ENCODE peak calls at places on chromosomes 7 and 10, in seven cellular contexts. M, F, B, A, D, O and H are unnamed samples.

GRCh38 chr10:92175164-92175563 is 115.7 kb downstream of the CPEB3 start:
- DNase-seq in M (no peak), F (no peak), B (no peak), A (no peak), D (no peak), O (no peak), H (no peak)

GRCh38 chr7:109864263-109864662 is 1226.7 kb upstream of the LRRN3 start:
- DNase-seq in M (no peak), F (no peak), B (no peak), A (no peak), D (no peak), O (no peak), H (no peak)

GRCh38 chr7:106485031-106485551 is 175.9 kb downstream of the CCDC71L start:
- DNase-seq in M (peak), F (peak), B (peak), A (peak), D (no peak), O (no peak), H (peak)

GRCh38 chr10:96972264-96972663 is 140.2 kb downstream of the LCOR start:
- DNase-seq in M (no peak), F (no peak), B (no peak), A (no peak), D (no peak), O (no peak), H (no peak)

GRCh38 chr10:50421026-50421719 is 169.9 kb upstream of the ASAH2 start:
- DNase-seq in M (peak), F (peak), B (peak), A (no peak), D (no peak), O (peak), H (no peak)

GRCh38 chr10:44950326-44951225 is 9.0 kb upstream of the RASSF4 start:
- DNase-seq in M (peak), F (no peak), B (no peak), A (no peak), D (no peak), O (no peak), H (peak)

GRCh38 chr7:124765401-124766352 is at the start of gene GPR37:
- DNase-seq in M (peak), F (peak), B (peak), A (no peak), D (peak), O (peak), H (peak)

GRCh38 chr10:2188371-2188770 is 451.0 kb upstream of the ADARB2 start:
- DNase-seq in M (no peak), F (no peak), B (no peak), A (no peak), D (no peak), O (no peak), H (no peak)

GRCh38 chr10:121152033-121152432 is 300.9 kb downstream of the WDR11 start:
- DNase-seq in M (no peak), F (no peak), B (no peak), A (no peak), D (no peak), O (no peak), H (no peak)